ENCODE peak calls at places on chromosomes 12 and 14, in four cellular contexts. M, C, O and J are unnamed samples.

GRCh38 chr12:130835436-130835835 is 3.6 kb downstream of the STX2 start:
- DNase-seq in M (no peak), C (no peak), O (no peak), J (no peak)

GRCh38 chr14:99628832-99629618 is 15.9 kb upstream of the HHIPL1 start:
- DNase-seq in C (peak), O (peak), M (peak), J (peak)

GRCh38 chr12:15698377-15698867 is 90.8 kb downstream of the EPS8 start:
- DNase-seq in C (no peak), M (no peak), O (no peak), J (no peak)

GRCh38 chr14:59116984-59117415 is 71.5 kb upstream of the DAAM1 start:
- DNase-seq in C (peak), M (no peak), O (peak), J (peak)

GRCh38 chr14:92785601-92786426 is 8.3 kb upstream of the GOLGA5 start:
- DNase-seq in C (peak), M (no peak), O (no peak), J (no peak)

GRCh38 chr12:1879633-1880032 is 38.8 kb downstream of the CACNA2D4 start:
- DNase-seq in C (no peak), O (no peak), M (no peak), J (no peak)

GRCh38 chr12:89101440-89101839 is 250.9 kb downstream of the DUSP6 start:
- DNase-seq in C (no peak), O (no peak), M (no peak), J (no peak)

GRCh38 chr12:1575799-1576401 is 18.5 kb downstream of the FBXL14 start:
- DNase-seq in C (peak), O (no peak), M (no peak), J (no peak)

GRCh38 chr14:88013750-88014349 is 8.9 kb downstream of the GPR65 start:
- DNase-seq in O (peak), M (no peak), C (peak), J (peak)

GRCh38 chr14:99246536-99247083 is 25.4 kb downstream of the BCL11B start:
- DNase-seq in M (peak), C (no peak), O (no peak), J (no peak)

GRCh38 chr12:94674835-94675234 is 24.5 kb upstream of the TMCC3 start:
- DNase-seq in M (no peak), O (no peak), C (no peak), J (no peak)

GRCh38 chr12:53313996-53314395 is 7.4 kb downstream of the AAAS start:
- DNase-seq in O (no peak), M (no peak), C (no peak), J (no peak)

GRCh38 chr12:60100852-60101251 is 505.0 kb downstream of the SLC16A7 start:
- DNase-seq in C (no peak), M (no peak), O (no peak), J (no peak)

GRCh38 chr12:87140257-87140656 is 884.1 kb upstream of the MGAT4C start:
- DNase-seq in M (no peak), C (peak), O (no peak), J (no peak)

GRCh38 chr14:38208825-38209562 is 1.3 kb downstream of the SSTR1 start:
- DNase-seq in O (peak), C (peak), M (no peak), J (peak)

GRCh38 chr12:75389706-75390105 is 1.2 kb upstream of the GLIPR1L2 start:
- DNase-seq in C (no peak), M (no peak), O (no peak), J (no peak)